ENCODE peak calls at places on chromosomes 13 and 19, in eight cellular contexts. F is AG09319; P is choroid plexus epithelial cell; O is stimulated activated CD4-positive, alpha-beta T cell treated with anti-CD3 and anti-CD28 coated beads, Interleukin-12 subunit alpha, Interleukin-12 subunit beta, amount 100 ng/mL, for 24 hours; Q is HL-60; G is OCI-LY7; D is GM23338; M is ovary. L is an unnamed sample.

GRCh38 chr13:44140146-44140545 is 233.5 kb upstream of the SERP2 start:
- DNase-seq in F (no peak), P (no peak), O (no peak), Q (no peak), G (no peak), D (peak), M (no peak), L (peak)

GRCh38 chr19:14337510-14337909 is 43.7 kb upstream of the ADGRE5 start:
- DNase-seq in F (no peak), P (peak), O (peak), Q (no peak), G (peak), D (peak), M (peak), L (no peak)

GRCh38 chr13:51681037-51681678 is 96.9 kb downstream of the WDFY2 start:
- DNase-seq in F (peak), P (peak), O (no peak), Q (no peak), G (no peak), D (no peak), M (no peak), L (no peak)

GRCh38 chr19:38263696-38264485 is 482 bp upstream of the SPINT2 start:
- DNase-seq in F (no peak), P (peak), O (peak), Q (peak), G (peak), D (peak), M (no peak), L (peak)

GRCh38 chr13:110447058-110447511 is 114.4 kb downstream of the RAB20 start:
- DNase-seq in F (peak), P (peak), O (no peak), Q (no peak), G (no peak), D (no peak), M (peak), L (peak)

GRCh38 chr13:51659276-51660127 is 75.2 kb downstream of the WDFY2 start:
- DNase-seq in F (no peak), P (peak), O (no peak), Q (no peak), G (no peak), D (no peak), M (no peak), L (peak)

GRCh38 chr19:44986389-44986788 is 14.9 kb upstream of the RELB start:
- DNase-seq in F (no peak), P (no peak), O (no peak), Q (no peak), G (no peak), D (no peak), M (no peak), L (no peak)

GRCh38 chr19:53019684-53020083 is 6.0 kb downstream of the ERVV-1 start:
- DNase-seq in F (no peak), P (peak), O (no peak), Q (no peak), G (peak), D (peak), M (no peak), L (no peak)

GRCh38 chr13:39913339-39913738 is 257.9 kb downstream of the COG6 start:
- DNase-seq in F (no peak), P (no peak), O (no peak), Q (no peak), G (no peak), D (no peak), M (no peak), L (no peak)

GRCh38 chr13:108609353-108609752 is 20.1 kb upstream of the MYO16 start:
- DNase-seq in F (peak), P (peak), O (no peak), Q (no peak), G (no peak), D (peak), M (no peak), L (no peak)

GRCh38 chr13:97267418-97268059 is 45.4 kb downstream of the MBNL2 start:
- DNase-seq in F (no peak), P (no peak), O (no peak), Q (no peak), G (no peak), D (peak), M (no peak), L (no peak)

GRCh38 chr13:113647351-113648217 is 10.4 kb downstream of the ATP4B start:
- DNase-seq in F (no peak), P (peak), O (no peak), Q (no peak), G (no peak), D (no peak), M (peak), L (no peak)

GRCh38 chr19:45154064-45154827 is 6.5 kb downstream of the NKPD1 start:
- DNase-seq in F (no peak), P (peak), O (no peak), Q (no peak), G (no peak), D (no peak), M (peak), L (peak)

GRCh38 chr19:40936755-40937154 is 54.3 kb upstream of the CYP2B6 start:
- DNase-seq in F (no peak), P (no peak), O (no peak), Q (no peak), G (no peak), D (no peak), M (no peak), L (no peak)

GRCh38 chr19:18469245-18470107 is 31.5 kb upstream of the ISYNA1 start:
- DNase-seq in F (no peak), P (peak), O (peak), Q (peak), G (peak), D (peak), M (peak), L (peak)

GRCh38 chr13:97466782-97467181 is 32.8 kb downstream of the RAP2A start:
- DNase-seq in F (no peak), P (no peak), O (no peak), Q (no peak), G (no peak), D (no peak), M (no peak), L (no peak)

GRCh38 chr19:36876993-36877938 is 26.6 kb downstream of the ZNF345 start:
- DNase-seq in F (no peak), P (peak), O (no peak), Q (no peak), G (no peak), D (peak), M (no peak), L (no peak)

GRCh38 chr19:55246462-55247451 is 12.1 kb downstream of the PPP6R1 start:
- DNase-seq in F (no peak), P (no peak), O (no peak), Q (no peak), G (no peak), D (no peak), M (no peak), L (no peak)

GRCh38 chr13:30408319-30409101 is 13.8 kb upstream of the UBE2L5 start:
- DNase-seq in F (peak), P (peak), O (peak), Q (peak), G (peak), D (peak), M (peak), L (peak)

GRCh38 chr19:8335343-8336071 is 7.6 kb downstream of the KANK3 start:
- DNase-seq in F (no peak), P (no peak), O (no peak), Q (no peak), G (no peak), D (peak), M (no peak), L (no peak)

GRCh38 chr19:3179739-3180293 is 1.2 kb downstream of the S1PR4 start:
- DNase-seq in F (no peak), P (no peak), O (peak), Q (no peak), G (peak), D (no peak), M (no peak), L (no peak)

GRCh38 chr19:14127176-14127575 is 9.2 kb downstream of the ASF1B start:
- DNase-seq in F (no peak), P (no peak), O (no peak), Q (no peak), G (no peak), D (no peak), M (no peak), L (no peak)

GRCh38 chr13:110964229-110965037 is 49.6 kb upstream of the ANKRD10 start:
- DNase-seq in F (no peak), P (no peak), O (no peak), Q (no peak), G (no peak), D (no peak), M (no peak), L (peak)

GRCh38 chr13:76954568-76954967 is 6.3 kb downstream of the ACOD1 start:
- DNase-seq in F (no peak), P (no peak), O (no peak), Q (no peak), G (no peak), D (peak), M (no peak), L (no peak)

GRCh38 chr19:48992571-48993174 is 436 bp downstream of the GYS1 start:
- DNase-seq in F (no peak), P (no peak), O (no peak), Q (no peak), G (peak), D (peak), M (peak), L (no peak)

GRCh38 chr19:3995619-3996018 is 10.4 kb upstream of the EEF2 start:
- DNase-seq in F (no peak), P (no peak), O (no peak), Q (no peak), G (no peak), D (no peak), M (no peak), L (peak)

GRCh38 chr19:58558066-58558622 is at the start of gene UBE2M:
- DNase-seq in F (no peak), P (peak), O (no peak), Q (no peak), G (peak), D (peak), M (peak), L (no peak)

GRCh38 chr13:40652588-40652940 is 13.9 kb downstream of the FOXO1 start:
- DNase-seq in F (no peak), P (no peak), O (no peak), Q (no peak), G (peak), D (peak), M (no peak), L (no peak)

GRCh38 chr13:102231486-102231885 is 170.4 kb downstream of the FGF14 start:
- DNase-seq in F (no peak), P (no peak), O (no peak), Q (no peak), G (no peak), D (no peak), M (no peak), L (no peak)

GRCh38 chr19:44745386-44745831 is 3.1 kb upstream of the BCL3 start:
- DNase-seq in F (peak), P (peak), O (no peak), Q (no peak), G (no peak), D (peak), M (peak), L (no peak)